ENCODE peak calls at places on chromosomes 13 and 19, in nine cellular contexts. D is heart left ventricle, X is sigmoid colon, Y is GM12891, W is suprapubic skin, K is K562, B is adrenal gland, V is breast epithelium, O is GM12892. Q is an unnamed sample.
A peak's percentile ranks its signal among the peaks of the same experiment; 100 is the strongest.

GRCh38 chr19:39824143-39825092 is 9.5 kb downstream of the DYRK1B start:
- DNase-seq in D (peak; percentile 87), X (peak; percentile 96), Y (peak; percentile 90), W (peak; percentile 94), K (no peak), B (peak; percentile 94), V (peak; percentile 88), O (peak; percentile 89), Q (peak; percentile 97)

GRCh38 chr19:14502334-14503092 is 6.6 kb upstream of the GIPC1 start:
- DNase-seq in D (no peak), X (no peak), Y (no peak), W (no peak), K (no peak), B (no peak), V (no peak), O (no peak), Q (no peak)

GRCh38 chr19:3366761-3367571 is 583 bp downstream of the NFIC start:
- DNase-seq in D (peak; percentile 78), X (peak; percentile 86), Y (no peak), W (no peak), K (peak; percentile 74), B (peak; percentile 72), V (no peak), O (peak; percentile 57), Q (no peak)

GRCh38 chr19:54480048-54480447 is 7.0 kb upstream of the CDC42EP5 start:
- DNase-seq in D (no peak), X (no peak), Y (no peak), W (no peak), K (no peak), B (no peak), V (no peak), O (no peak), Q (no peak)

GRCh38 chr13:67299731-67300130 is 69.6 kb upstream of the PCDH9 start:
- DNase-seq in D (no peak), X (no peak), Y (no peak), W (no peak), K (no peak), B (no peak), V (no peak), O (no peak), Q (no peak)

GRCh38 chr19:55179570-55180484 is at the start of gene SYT5:
- DNase-seq in D (peak; percentile 73), X (no peak), Y (peak; percentile 78), W (no peak), K (peak; percentile 93), B (peak; percentile 61), V (no peak), O (peak; percentile 66), Q (no peak)

GRCh38 chr13:100454876-100455275 is 133.7 kb downstream of the GGACT start:
- DNase-seq in D (no peak), X (no peak), Y (no peak), W (no peak), K (no peak), B (no peak), V (no peak), O (no peak), Q (peak; percentile 40)

GRCh38 chr13:48009298-48009697 is 8.2 kb upstream of the SUCLA2 start:
- DNase-seq in D (no peak), X (no peak), Y (no peak), W (no peak), K (no peak), B (no peak), V (no peak), O (no peak), Q (peak; percentile 23)

GRCh38 chr13:19634129-19634740 is 776 bp downstream of the MPHOSPH8 start:
- DNase-seq in D (no peak), X (peak; percentile 74), Y (no peak), W (no peak), K (no peak), B (peak; percentile 58), V (no peak), O (no peak), Q (no peak)

GRCh38 chr19:45404557-45405434 is at the start of gene PPP1R13L:
- DNase-seq in D (peak; percentile 92), X (peak; percentile 92), Y (no peak), W (peak; percentile 92), K (peak; percentile 76), B (peak; percentile 91), V (peak; percentile 96), O (peak; percentile 59), Q (peak; percentile 79)

GRCh38 chr19:10568444-10568825 is 344 bp downstream of the CDKN2D start:
- DNase-seq in D (no peak), X (peak; percentile 79), Y (no peak), W (no peak), K (no peak), B (peak; percentile 60), V (peak; percentile 63), O (no peak), Q (no peak)

GRCh38 chr19:31543456-31543855 is 194.2 kb upstream of the TSHZ3 start:
- DNase-seq in D (no peak), X (no peak), Y (no peak), W (no peak), K (no peak), B (no peak), V (no peak), O (no peak), Q (no peak)

GRCh38 chr13:110396913-110397379 is 89.9 kb downstream of the COL4A2 start:
- DNase-seq in D (peak; percentile 86), X (peak; percentile 99), Y (no peak), W (peak; percentile 90), K (no peak), B (peak; percentile 94), V (no peak), O (no peak), Q (peak; percentile 91)

GRCh38 chr13:51287758-51288157 is 51.7 kb upstream of the SERPINE3 start:
- DNase-seq in D (no peak), X (no peak), Y (no peak), W (no peak), K (no peak), B (no peak), V (no peak), O (no peak), Q (no peak)

GRCh38 chr13:51284339-51284738 is 55.2 kb upstream of the SERPINE3 start:
- DNase-seq in D (no peak), X (no peak), Y (no peak), W (no peak), K (no peak), B (no peak), V (no peak), O (no peak), Q (no peak)

GRCh38 chr13:51282322-51282721 is 57.2 kb upstream of the SERPINE3 start:
- DNase-seq in D (peak; percentile 64), X (peak; percentile 46), Y (no peak), W (no peak), K (no peak), B (no peak), V (no peak), O (no peak), Q (no peak)

GRCh38 chr13:51283361-51283760 is 56.1 kb upstream of the SERPINE3 start:
- DNase-seq in D (no peak), X (no peak), Y (no peak), W (no peak), K (no peak), B (no peak), V (no peak), O (no peak), Q (no peak)

DNA sequence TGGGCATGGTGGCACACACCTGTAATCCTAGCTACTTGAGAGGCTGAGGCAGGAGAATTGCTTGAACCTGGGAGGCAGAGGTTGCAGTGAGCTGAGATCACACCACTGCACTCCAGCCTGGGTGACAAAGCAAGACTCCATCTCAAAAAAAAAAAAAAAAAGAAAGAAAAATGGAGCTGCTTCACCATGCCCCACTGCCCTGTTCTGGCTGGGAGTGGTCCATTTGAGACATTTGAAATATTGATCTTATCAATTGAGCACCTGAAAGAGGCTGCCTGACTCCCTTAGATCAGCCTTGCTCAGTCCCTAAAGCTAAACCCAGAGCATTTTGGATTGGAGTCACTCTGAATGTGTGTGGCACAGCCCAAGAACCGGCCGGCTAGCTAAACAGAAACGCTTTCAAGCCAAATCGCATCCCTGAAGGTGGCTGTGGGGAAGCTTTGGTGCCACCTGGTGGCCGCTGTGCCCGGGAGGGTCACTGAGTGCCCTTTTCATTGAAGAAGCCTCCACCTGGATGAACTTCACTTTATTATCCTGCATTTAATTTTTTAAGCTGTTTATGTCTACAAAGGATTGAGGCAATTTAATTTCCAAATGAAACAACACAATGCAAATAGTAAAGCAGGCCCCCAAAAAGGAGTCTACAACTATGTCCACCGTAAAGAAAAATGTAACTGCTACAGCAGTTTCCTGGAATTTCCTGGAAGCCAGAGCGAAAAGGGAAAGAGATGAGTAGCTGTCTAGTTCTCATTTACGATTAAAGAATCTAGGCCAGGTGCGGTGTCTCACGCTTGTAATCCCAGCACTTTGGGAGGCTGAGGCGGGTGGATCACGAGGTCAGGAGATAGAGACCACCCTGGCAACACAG is 53.1 kb upstream of the SERPINE3 start:
- DNase-seq in D (peak; percentile 86), X (peak; percentile 87), Y (peak; percentile 44), W (no peak), K (peak; percentile 56), B (peak; percentile 86), V (peak; percentile 82), O (peak; percentile 37), Q (peak; percentile 35)
- TF ChIP-seq POLR2A in D (no peak), X (no peak), Y (no peak), W (no peak), K (no peak), B (no peak), V (no peak), O (no peak), Q (no peak)

DNA sequence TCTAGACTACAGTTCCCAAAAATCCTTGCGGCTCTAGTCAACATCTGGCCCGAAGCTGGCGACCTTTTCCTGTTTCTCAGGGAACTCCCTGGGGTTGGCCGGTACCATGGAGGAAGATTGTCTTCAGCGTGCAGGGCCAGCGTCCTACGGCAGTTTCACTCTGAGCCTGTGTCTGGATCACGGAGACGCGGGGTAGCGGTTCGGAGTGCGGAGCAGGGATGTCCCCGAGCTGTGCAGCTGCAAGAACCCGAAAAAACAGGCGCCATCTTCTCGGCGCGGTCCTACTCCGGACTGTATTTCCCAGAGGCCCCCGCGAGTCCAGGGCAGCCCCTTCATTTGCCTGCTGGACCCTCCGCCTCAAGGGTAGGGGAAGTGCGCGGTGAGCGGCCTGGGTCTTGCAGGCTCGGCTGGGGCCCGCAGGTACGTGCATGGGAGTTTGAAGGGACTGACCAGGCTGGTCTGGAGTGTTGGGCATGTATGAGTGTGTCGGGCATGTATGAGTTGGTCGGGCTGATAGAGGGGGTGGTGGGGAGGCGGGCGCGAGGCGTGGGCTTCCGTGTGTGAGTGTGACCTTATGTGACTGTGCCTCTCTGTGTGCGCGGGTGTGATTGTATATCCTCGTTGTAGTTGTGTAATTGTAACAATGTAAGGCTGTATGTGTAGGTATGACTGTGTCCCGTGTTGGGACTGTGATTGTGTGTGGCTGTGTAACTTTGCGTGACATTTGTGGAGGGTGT is at the start of gene ZNF383:
- DNase-seq in D (peak; percentile 94), X (peak; percentile 88), Y (peak; percentile 69), W (peak; percentile 94), K (peak; percentile 85), B (peak; percentile 90), V (peak; percentile 83), O (peak; percentile 74), Q (peak; percentile 81)
- TF ChIP-seq POLR2A in D (no peak), X (peak; percentile 12), Y (peak; percentile 92), W (peak; percentile 42), K (peak; percentile 86), B (peak; percentile 41), V (peak; percentile 22), O (peak; percentile 82), Q (peak; percentile 45)

GRCh38 chr19:47035495-47036232 is 12.8 kb downstream of the TMEM160 start:
- DNase-seq in D (peak; percentile 92), X (peak; percentile 90), Y (peak; percentile 96), W (peak; percentile 93), K (peak; percentile 95), B (peak; percentile 85), V (peak; percentile 94), O (peak; percentile 98), Q (peak; percentile 86)
- TF ChIP-seq POLR2A in D (no peak), X (peak; percentile 34), Y (no peak), W (no peak), K (peak; percentile 31), B (no peak), V (no peak), O (peak; percentile 26), Q (no peak)

GRCh38 chr13:75219479-75220237 is 262.3 kb downstream of the TBC1D4 start:
- DNase-seq in D (peak; percentile 92), X (peak; percentile 87), Y (peak; percentile 77), W (peak; percentile 91), K (peak; percentile 74), B (peak; percentile 83), V (peak; percentile 80), O (peak; percentile 77), Q (peak; percentile 68)
- TF ChIP-seq POLR2A in D (no peak), X (no peak), Y (no peak), W (no peak), K (no peak), B (no peak), V (no peak), O (no peak), Q (no peak)

Q was measured in H54.